ENCODE peak calls at places on chromosomes 5 and 9, in four cellular contexts. L is stomach, V is spleen, P is HCT116. Z is an unnamed sample.

GRCh38 chr9:128253140-128253990 is 22.4 kb downstream of the GOLGA2 start:
- DNase-seq in V (no peak), L (no peak), P (no peak), Z (no peak)

GRCh38 chr9:14323083-14323968 is 9.4 kb upstream of the NFIB start:
- DNase-seq in L (no peak), P (no peak), V (no peak), Z (no peak)

GRCh38 chr5:146027746-146028145 is 77.6 kb downstream of the PLAC8L1 start:
- DNase-seq in L (peak), P (peak), V (no peak), Z (no peak)

GRCh38 chr5:35246928-35247644 is 16.8 kb upstream of the PRLR start:
- DNase-seq in V (no peak), L (peak), P (no peak), Z (no peak)

GRCh38 chr5:54703091-54703490 is 185.5 kb downstream of the SNX18 start:
- DNase-seq in V (no peak), L (no peak), P (no peak), Z (no peak)

GRCh38 chr5:142601432-142601831 is 84.5 kb downstream of the FGF1 start:
- DNase-seq in V (no peak), L (no peak), P (no peak), Z (no peak)

GRCh38 chr5:54080833-54081232 is 229.5 kb downstream of the ARL15 start:
- DNase-seq in P (no peak), V (no peak), L (no peak), Z (no peak)

GRCh38 chr5:181160144-181160754 is 12.9 kb downstream of the OR2V2 start:
- DNase-seq in L (no peak), V (peak), P (no peak), Z (peak)

GRCh38 chr5:168114444-168115017 is 176.9 kb upstream of the WWC1 start:
- DNase-seq in P (peak), L (peak), V (no peak), Z (peak)

GRCh38 chr9:86282077-86282978 is at the start of gene ISCA1:
- DNase-seq in L (peak), V (peak), P (peak), Z (peak)

GRCh38 chr5:118578093-118578492 is 410.3 kb downstream of the DTWD2 start:
- DNase-seq in V (no peak), L (no peak), P (no peak), Z (no peak)

GRCh38 chr5:171168177-171168576 is 140.9 kb upstream of the TLX3 start:
- DNase-seq in L (no peak), P (no peak), V (no peak), Z (no peak)

GRCh38 chr9:34809504-34810186 is 99.7 kb upstream of the CCL21 start:
- DNase-seq in L (no peak), V (no peak), P (no peak), Z (no peak)

GRCh38 chr9:74379718-74380117 is 117.4 kb upstream of the RORB start:
- DNase-seq in P (peak), V (no peak), L (peak), Z (no peak)

DNA sequence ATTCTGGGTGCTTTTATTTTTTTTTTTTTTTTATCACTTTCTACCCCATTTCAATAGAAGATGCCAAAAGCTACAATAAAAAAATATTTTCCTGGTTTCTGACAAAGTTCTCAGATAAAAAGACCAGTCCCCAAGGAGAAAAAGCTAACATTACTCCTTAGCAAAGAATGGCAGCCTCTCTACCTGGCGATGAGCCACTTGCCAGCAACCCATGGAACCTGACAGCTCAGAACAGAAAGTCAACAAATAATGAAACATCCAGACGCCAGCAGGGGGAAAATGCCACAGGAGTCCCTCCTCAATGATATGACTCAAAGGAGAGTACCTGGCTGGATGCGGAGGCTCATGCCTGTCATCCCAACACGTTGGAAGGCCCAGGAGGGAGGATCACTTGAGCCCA is 123.2 kb downstream of the MYO10 start:
- DNase-seq in P (no peak), V (no peak), L (peak), Z (no peak)
- TF ChIP-seq POLR2AphosphoS5 in P (no peak), V (no peak), L (no peak), Z (no peak)

DNA sequence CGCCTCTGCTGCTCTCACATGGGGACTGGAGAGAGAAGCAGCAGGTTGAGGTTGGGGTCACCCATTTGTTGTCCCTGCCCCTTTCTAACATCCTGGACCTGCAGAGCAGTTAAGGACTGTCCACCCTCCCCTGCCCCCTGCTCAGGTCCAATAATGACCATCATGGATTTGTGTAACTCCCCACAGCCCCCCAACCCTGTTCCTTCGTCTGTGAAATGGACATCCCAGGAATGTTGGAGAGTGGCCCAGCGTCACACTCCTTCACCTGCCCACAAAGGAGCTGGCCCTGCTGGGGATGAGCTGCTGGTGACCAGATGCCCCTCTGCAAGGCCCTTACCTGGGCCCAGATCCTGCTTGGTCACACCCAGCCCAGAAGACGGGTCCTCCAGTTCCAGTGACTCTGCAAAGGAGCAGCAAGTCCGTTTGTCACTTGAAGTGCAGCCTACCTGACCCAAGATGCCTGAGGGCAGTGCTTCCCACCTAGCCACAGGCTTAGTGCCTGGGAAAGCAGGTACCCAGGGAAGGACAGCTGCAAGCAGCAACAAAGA is 10.4 kb downstream of the CD74 start:
- DNase-seq in P (no peak), L (no peak), V (no peak), Z (no peak)
- TF ChIP-seq POLR2A in P (no peak), L (no peak), V (no peak), Z (peak)

GRCh38 chr9:751137-752051 is 90.1 kb upstream of the DMRT1 start:
- DNase-seq in V (no peak), L (no peak), P (no peak), Z (no peak)
- TF ChIP-seq POLR2AphosphoS5 in V (no peak), L (no peak), P (no peak), Z (no peak)

GRCh38 chr9:130444565-130445221 is at the start of gene ASS1:
- DNase-seq in P (no peak), L (peak), V (no peak), Z (no peak)
- TF ChIP-seq POLR2A in P (no peak), L (no peak), V (no peak), Z (no peak)

Z was measured in GM12892.